ENCODE peak calls at places on chromosomes 7 and 10, in nine cellular contexts. L is GM23248, P is aorta, W is cardiac muscle cell, O is tibial nerve, Q is suprapubic skin, E is PC-3, Z is OCI-LY7, D is stomach. C is an unnamed sample.

GRCh38 chr10:31709028-31709427 is 219.6 kb downstream of the ARHGAP12 start:
- DNase-seq in L (peak; percentile 30), P (no peak), W (no peak), O (no peak), Q (no peak), E (peak; percentile 41), Z (no peak), D (no peak), C (no peak)

GRCh38 chr7:47786557-47787248 is 161.6 kb downstream of the PKD1L1 start:
- DNase-seq in L (peak; percentile 99), P (peak; percentile 87), W (no peak), O (peak; percentile 55), Q (peak; percentile 75), E (peak; percentile 98), Z (no peak), D (no peak), C (no peak)

GRCh38 chr7:43583424-43584199 is 704 bp downstream of the STK17A start:
- DNase-seq in L (peak; percentile 75), P (peak; percentile 92), W (peak; percentile 81), O (peak; percentile 38), Q (peak; percentile 84), E (peak; percentile 50), Z (peak; percentile 83), D (peak; percentile 79), C (peak; percentile 75)

GRCh38 chr7:58087536-58088190 is 637.7 kb downstream of the ZNF716 start:
- DNase-seq in L (no peak), P (peak; percentile 64), W (no peak), O (no peak), Q (peak; percentile 49), E (no peak), Z (no peak), D (no peak), C (peak; percentile 42)

GRCh38 chr10:30639946-30640786 is 10.6 kb upstream of the LYZL2 start:
- DNase-seq in L (peak; percentile 77), P (no peak), W (peak; percentile 59), O (no peak), Q (no peak), E (peak; percentile 63), Z (peak; percentile 59), D (no peak), C (no peak)

GRCh38 chr7:47520408-47520807 is 61.5 kb downstream of the TNS3 start:
- DNase-seq in L (peak; percentile 89), P (peak; percentile 76), W (no peak), O (peak; percentile 82), Q (peak; percentile 90), E (no peak), Z (no peak), D (no peak), C (no peak)

GRCh38 chr10:88538038-88538437 is 45.1 kb downstream of the RNLS start:
- DNase-seq in L (peak; percentile 28), P (no peak), W (no peak), O (peak; percentile 46), Q (no peak), E (no peak), Z (no peak), D (no peak), C (no peak)

GRCh38 chr7:138918176-138918575 is 63.0 kb downstream of the KIAA1549 start:
- DNase-seq in L (no peak), P (no peak), W (no peak), O (no peak), Q (no peak), E (no peak), Z (no peak), D (no peak), C (no peak)

GRCh38 chr7:380724-381210 is 90.8 kb downstream of the FOXL3 start:
- DNase-seq in L (no peak), P (peak; percentile 44), W (no peak), O (no peak), Q (peak; percentile 54), E (no peak), Z (no peak), D (peak; percentile 23), C (peak; percentile 45)

GRCh38 chr7:4769753-4770152 is 5.7 kb upstream of the AP5Z1 start:
- DNase-seq in L (no peak), P (no peak), W (no peak), O (no peak), Q (no peak), E (no peak), Z (no peak), D (peak; percentile 39), C (no peak)

GRCh38 chr7:149866817-149867447 is 6.8 kb upstream of the ATP6V0E2 start:
- DNase-seq in L (no peak), P (no peak), W (no peak), O (no peak), Q (no peak), E (no peak), Z (no peak), D (no peak), C (peak; percentile 21)

GRCh38 chr10:77041636-77042258 is 595.9 kb downstream of the KCNMA1 start:
- DNase-seq in L (no peak), P (no peak), W (no peak), O (no peak), Q (no peak), E (no peak), Z (no peak), D (no peak), C (no peak)

GRCh38 chr10:86757110-86757790 is 831 bp downstream of the BMPR1A start:
- DNase-seq in L (peak; percentile 82), P (peak; percentile 84), W (peak; percentile 62), O (peak; percentile 36), Q (peak; percentile 72), E (peak; percentile 65), Z (no peak), D (peak; percentile 31), C (no peak)

GRCh38 chr7:114402866-114403635 is 11.6 kb upstream of the FOXP2 start:
- DNase-seq in L (no peak), P (no peak), W (no peak), O (no peak), Q (no peak), E (no peak), Z (no peak), D (no peak), C (no peak)

GRCh38 chr10:73910764-73911552 is at the start of gene PLAU:
- DNase-seq in L (peak; percentile 65), P (peak; percentile 84), W (peak; percentile 69), O (peak; percentile 27), Q (peak; percentile 76), E (peak; percentile 91), Z (peak; percentile 53), D (peak; percentile 44), C (peak; percentile 77)

GRCh38 chr7:82593780-82594179 is 150.2 kb upstream of the CACNA2D1 start:
- DNase-seq in L (no peak), P (no peak), W (no peak), O (no peak), Q (no peak), E (peak; percentile 64), Z (no peak), D (no peak), C (no peak)
- H3K27ac ChIP-seq in L (no peak overlapping the region), P (no peak overlapping the region), W (no peak overlapping the region), O (no peak overlapping the region), Q (no peak overlapping the region), E (peak overlapping the region; percentile 23), Z (no peak overlapping the region), D (no peak overlapping the region), C (no peak overlapping the region)

GRCh38 chr10:132924046-132924952 is 18.1 kb downstream of the CFAP46 start:
- DNase-seq in L (no peak), P (no peak), W (no peak), O (no peak), Q (no peak), E (no peak), Z (no peak), D (no peak), C (no peak)
- H3K4me3 ChIP-seq in L (no peak overlapping the region), P (no peak overlapping the region), W (no peak overlapping the region), O (no peak overlapping the region), Q (no peak overlapping the region), E (no peak overlapping the region), Z (no peak overlapping the region), D (no peak overlapping the region), C (no peak overlapping the region)

DNA sequence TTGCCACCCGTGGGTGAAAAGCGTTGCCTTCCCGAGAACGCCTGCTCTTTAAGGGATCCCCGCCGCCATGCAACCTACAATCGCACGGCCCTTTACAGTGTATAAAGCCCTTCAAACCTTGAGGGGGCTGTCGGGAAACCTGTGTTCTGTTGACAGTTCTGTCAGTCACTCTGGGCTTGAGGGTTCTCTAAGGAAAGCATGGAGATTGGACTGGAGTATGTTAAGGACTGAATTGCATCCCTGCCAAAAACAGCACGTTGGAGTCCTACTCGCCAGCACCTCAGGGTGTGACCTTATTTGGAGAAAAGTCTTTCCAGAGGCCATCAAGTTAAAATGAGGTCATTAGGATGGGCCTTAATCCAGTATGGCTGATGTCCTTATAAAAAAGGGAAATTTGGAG is 70.6 kb downstream of the PFKFB3 start:
- DNase-seq in L (no peak), P (no peak), W (peak; percentile 27), O (no peak), Q (no peak), E (no peak), Z (no peak), D (no peak), C (no peak)
- H3K27ac ChIP-seq in L (no peak overlapping the region), P (peak overlapping the region; percentile 71), W (peak overlapping the region; percentile 77), O (no peak overlapping the region), Q (no peak overlapping the region), E (no peak overlapping the region), Z (no peak overlapping the region), D (no peak overlapping the region), C (no peak overlapping the region)

GRCh38 chr7:87318741-87319140 is 26.7 kb upstream of the CROT start:
- DNase-seq in L (no peak), P (no peak), W (peak; percentile 38), O (no peak), Q (no peak), E (no peak), Z (no peak), D (no peak), C (no peak)

GRCh38 chr7:87317691-87318245 is 27.7 kb upstream of the CROT start:
- DNase-seq in L (no peak), P (no peak), W (no peak), O (no peak), Q (no peak), E (no peak), Z (no peak), D (no peak), C (no peak)

GRCh38 chr7:87316097-87316700 is 29.3 kb upstream of the CROT start:
- DNase-seq in L (no peak), P (no peak), W (no peak), O (no peak), Q (no peak), E (no peak), Z (no peak), D (no peak), C (no peak)

GRCh38 chr7:87312215-87312865 is 33.1 kb upstream of the CROT start:
- DNase-seq in L (peak; percentile 74), P (no peak), W (peak; percentile 61), O (peak; percentile 38), Q (no peak), E (peak; percentile 75), Z (peak; percentile 61), D (peak; percentile 58), C (no peak)

GRCh38 chr7:87316846-87317545 is 28.5 kb upstream of the CROT start:
- DNase-seq in L (peak; percentile 88), P (no peak), W (no peak), O (no peak), Q (no peak), E (peak; percentile 94), Z (no peak), D (no peak), C (no peak)
- H3K4me3 ChIP-seq in L (no peak overlapping the region), P (no peak overlapping the region), W (no peak overlapping the region), O (no peak overlapping the region), Q (peak overlapping the region; percentile 12), E (peak overlapping the region; percentile 40), Z (no peak overlapping the region), D (no peak overlapping the region), C (no peak overlapping the region)